ENCODE peak calls at places on chromosomes 2 and 18, in six cellular contexts. B is neuronal stem cell; X is K562; Q is gastrocnemius medialis; K is heart left ventricle; J is CD8-positive, alpha-beta T cell. G is an unnamed sample. For H3K4me1, the result is how much of the 10 kb centered on the place peaks cover.

GRCh38 chr2:240111253-240111652 is 24.9 kb downstream of the COPS9 start:
- DNase-seq in Q (no peak), J (no peak), B (no peak), K (no peak), X (no peak), G (no peak)

GRCh38 chr2:45964226-45964841 is 312.9 kb downstream of the PRKCE start:
- DNase-seq in K (peak), X (no peak), Q (peak), J (no peak), B (no peak), G (no peak)

GRCh38 chr18:58135806-58136331 is 91.8 kb downstream of the NEDD4L start:
- DNase-seq in X (peak), J (peak), B (peak), K (no peak), Q (no peak), G (no peak)

GRCh38 chr2:173752152-173752551 is 213.0 kb downstream of the SP3 start:
- DNase-seq in X (no peak), B (no peak), J (no peak), K (no peak), Q (no peak), G (no peak)

GRCh38 chr2:120257522-120257921 is 4.9 kb downstream of the RALB start:
- DNase-seq in J (no peak), Q (no peak), B (no peak), X (peak), K (no peak), G (no peak)

GRCh38 chr2:20400306-20400705 is 46.6 kb upstream of the RHOB start:
- DNase-seq in Q (no peak), J (no peak), X (no peak), K (no peak), B (no peak), G (no peak)

GRCh38 chr18:73408434-73408833 is 540.6 kb upstream of the NETO1 start:
- DNase-seq in K (no peak), X (no peak), J (no peak), B (no peak), Q (no peak), G (no peak)

GRCh38 chr2:73253901-73254300 is 19.8 kb downstream of the CCT7 start:
- DNase-seq in K (no peak), Q (no peak), X (peak), B (no peak), J (no peak), G (no peak)

DNA sequence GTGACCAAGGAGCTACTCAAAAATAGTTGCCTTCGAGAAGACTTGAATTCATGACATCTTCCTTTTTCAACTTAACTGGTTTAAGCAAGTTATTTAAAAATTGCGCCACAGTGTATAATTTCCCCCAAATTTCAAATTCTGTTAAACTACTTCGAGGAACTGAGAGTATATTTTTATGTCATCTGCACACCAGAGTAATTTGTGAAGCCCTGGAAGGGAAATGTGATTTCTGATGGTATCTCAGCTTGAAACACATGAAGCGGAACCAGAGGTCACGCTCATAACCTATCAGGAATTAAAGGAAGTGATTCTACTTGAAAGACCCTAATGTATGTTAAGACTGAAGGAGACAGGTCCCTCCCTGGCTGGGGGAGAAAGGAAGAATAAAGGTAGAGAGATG is 33.9 kb upstream of the DARS1 start:
- DNase-seq in X (no peak), Q (no peak), J (no peak), B (no peak), K (no peak), G (no peak)
- H3K4me1 ChIP-seq in X (under half), Q (under half), J (under half), B (under half), K (under half), G (under half)

GRCh38 chr2:128374001-128374710 is 55.5 kb upstream of the HS6ST1 start:
- DNase-seq in X (no peak), Q (no peak), K (no peak), B (no peak), J (no peak), G (no peak)
- H3K4me1 ChIP-seq in X (under half), Q (under half), K (under half), B (under half), J (under half), G (under half)

DNA sequence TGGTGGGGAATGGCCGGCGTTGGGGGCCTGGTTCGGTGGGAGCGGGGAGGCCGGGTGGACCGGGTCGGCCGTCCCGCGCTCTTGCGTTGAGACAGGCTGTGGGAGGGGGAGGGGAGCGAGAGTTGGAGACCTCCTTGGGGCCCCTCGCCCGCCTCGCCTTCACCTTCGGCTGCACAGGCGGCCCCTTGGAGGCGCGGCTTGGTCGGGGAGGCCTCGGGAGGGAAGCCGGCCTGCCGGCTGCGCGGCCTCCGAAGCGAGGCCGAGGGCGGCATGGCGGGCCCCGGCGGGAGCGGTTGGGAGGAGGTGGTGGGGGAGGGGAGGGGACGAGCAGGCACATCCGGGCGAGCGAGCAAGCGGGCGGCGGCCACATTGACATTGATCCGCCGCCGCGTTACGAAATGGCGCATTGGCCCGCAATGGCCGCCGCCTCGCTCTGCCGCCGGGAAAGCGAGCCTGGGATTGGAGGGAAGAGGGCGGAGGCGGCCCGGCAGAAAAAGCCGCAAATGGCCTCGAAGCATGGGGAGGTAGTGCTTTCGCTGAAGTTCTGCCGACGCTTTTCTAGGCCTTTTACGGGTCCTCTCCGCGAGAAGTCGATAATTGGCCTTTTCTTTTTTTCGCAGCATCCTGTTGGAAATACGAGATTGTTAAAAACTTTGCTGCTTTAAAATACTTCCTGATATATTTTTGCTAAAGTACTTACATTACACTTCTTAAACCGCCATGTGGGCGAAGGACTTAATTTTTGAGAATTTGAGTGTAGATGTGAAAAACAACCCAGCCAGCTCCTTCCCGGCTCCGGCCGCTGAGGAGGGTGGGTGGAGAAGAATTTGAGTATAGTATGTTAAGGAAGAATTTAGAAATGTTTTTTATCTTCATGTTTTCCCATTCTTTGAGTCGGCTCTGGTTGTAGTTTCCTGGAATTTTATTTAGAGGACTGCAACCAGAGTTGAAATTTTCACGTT is 582 bp downstream of the HNRNPA3 start:
- DNase-seq in X (peak), B (peak), Q (peak), J (peak), K (peak), G (peak)
- H3K4me1 ChIP-seq in X (under half), B (under half), Q (half or more), J (half or more), K (half or more), G (half or more)

DNA sequence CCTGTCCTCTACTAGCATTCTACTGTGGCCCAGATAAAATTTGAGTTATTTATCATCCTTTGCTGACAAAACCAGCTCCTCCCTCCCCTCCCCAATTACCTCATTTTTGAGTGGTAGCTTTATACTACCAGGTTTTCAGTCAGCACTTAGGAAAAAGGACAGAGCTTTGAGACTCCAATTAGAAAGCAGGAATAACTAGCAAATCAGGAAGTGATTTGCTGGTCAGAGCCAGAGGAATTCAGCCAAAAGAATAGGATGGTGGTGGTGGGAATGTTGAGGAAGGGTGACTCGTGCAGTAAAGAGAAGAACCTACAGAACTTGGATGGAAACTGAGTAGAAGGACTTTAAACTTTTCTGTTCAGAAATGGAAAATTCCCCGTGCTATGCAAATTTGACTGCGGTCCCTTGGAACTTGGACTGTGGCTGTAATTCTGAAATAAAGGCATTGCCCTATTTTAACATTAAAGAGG is 3.7 kb downstream of the MYL12B start:
- DNase-seq in Q (no peak), K (no peak), J (no peak), B (no peak), X (peak), G (no peak)
- H3K4me1 ChIP-seq in Q (half or more), K (half or more), J (half or more), B (under half), X (half or more), G (half or more)

GRCh38 chr18:55351980-55352714 is 235.8 kb downstream of the TCF4 start:
- DNase-seq in B (peak), K (no peak), X (no peak), Q (no peak), J (no peak), G (no peak)
- H3K4me1 ChIP-seq in B (under half), K (under half), X (under half), Q (under half), J (under half), G (under half)

DNA sequence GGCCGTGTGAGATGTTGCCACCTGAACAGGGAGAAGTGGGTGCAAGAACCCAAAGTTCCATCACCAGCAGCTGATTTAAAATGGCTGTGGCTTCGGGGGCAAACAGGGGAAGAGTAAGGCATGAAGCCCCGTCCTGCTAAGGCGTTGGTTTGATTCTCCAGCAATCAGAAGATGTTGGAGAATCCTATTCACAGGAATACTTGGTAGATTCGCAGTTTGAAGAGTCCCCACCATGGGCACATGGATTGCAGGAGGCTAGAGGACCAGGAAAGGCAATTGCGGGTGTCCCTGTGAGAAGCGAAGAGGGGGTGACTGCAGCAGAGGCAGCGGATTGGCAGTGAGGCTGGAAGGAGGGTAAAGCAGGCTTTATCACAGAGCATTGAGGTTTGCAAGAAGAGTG is 46.6 kb upstream of the TXNDC2 start:
- DNase-seq in K (no peak), B (no peak), Q (no peak), J (no peak), X (no peak), G (no peak)
- H3K4me1 ChIP-seq in K (under half), B (under half), Q (half or more), J (under half), X (under half), G (under half)

DNA sequence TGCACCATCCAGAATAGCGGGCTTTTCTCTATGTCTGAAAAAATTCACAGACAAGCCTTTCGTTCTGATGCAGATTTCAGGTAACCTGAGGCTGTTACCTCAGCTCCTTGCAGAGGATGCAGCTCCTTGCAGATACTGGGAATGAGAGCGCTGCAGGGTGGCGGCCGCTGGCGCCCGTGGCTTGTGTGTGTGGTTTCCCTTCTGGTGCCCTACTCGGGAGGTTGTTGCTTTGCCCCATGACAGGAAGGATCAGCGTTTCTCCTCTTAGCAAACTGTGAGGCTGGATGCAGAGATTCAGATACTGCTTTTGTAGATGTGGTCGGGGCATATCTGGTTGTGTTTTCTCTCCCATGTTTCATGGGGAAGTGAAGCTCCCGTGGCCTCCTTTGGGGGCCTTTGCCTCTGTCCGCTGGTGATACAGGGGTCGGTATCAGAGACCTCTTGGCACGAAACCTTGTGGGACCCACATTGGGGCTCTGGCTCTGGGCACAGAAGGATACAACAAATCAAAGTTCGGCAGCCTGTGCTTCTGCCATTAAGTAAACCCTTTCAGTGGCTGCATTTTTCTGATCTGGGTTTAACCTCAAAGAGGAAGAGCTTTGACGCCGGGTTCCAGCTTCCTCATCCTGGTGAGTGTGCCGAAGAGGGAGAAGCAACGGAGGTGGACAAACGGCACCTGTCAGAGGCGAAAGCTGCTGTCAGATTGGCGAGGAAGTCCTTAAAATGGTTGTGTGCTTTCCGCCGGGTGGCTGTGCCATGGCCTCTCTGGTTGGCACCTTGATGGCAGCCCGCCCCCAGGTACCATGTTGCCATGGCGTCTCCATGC is 127.8 kb downstream of the MBP start:
- DNase-seq in Q (no peak), B (no peak), J (no peak), K (no peak), X (no peak), G (no peak)
- H3K4me1 ChIP-seq in Q (under half), B (under half), J (under half), K (under half), X (under half), G (under half)

GRCh38 chr2:671072-671471 is 6.1 kb downstream of the TMEM18 start:
- DNase-seq in J (no peak), K (no peak), B (no peak), X (no peak), Q (no peak), G (no peak)
- H3K4me1 ChIP-seq in J (under half), K (under half), B (under half), X (under half), Q (under half), G (under half)

DNA sequence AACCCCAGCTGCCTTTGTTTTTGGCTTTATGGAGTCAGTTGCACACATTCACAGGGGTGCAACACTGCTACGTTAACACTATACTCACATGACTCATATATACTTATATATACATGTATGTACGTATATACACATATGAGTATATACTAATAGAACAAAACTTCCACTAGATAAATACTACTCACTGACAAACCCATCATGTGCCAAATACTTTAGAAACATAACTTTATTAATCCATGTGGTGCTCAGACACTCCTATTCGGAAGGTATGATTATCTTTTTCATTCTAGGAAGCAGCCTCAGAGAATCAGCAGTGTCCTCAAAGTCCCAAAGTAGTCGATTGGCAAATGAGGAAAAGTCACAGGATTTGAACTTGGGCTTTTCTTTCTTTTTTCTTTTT is 7.9 kb downstream of the PMAIP1 start:
- DNase-seq in J (no peak), Q (no peak), K (no peak), B (no peak), X (no peak), G (no peak)
- H3K4me1 ChIP-seq in J (under half), Q (under half), K (under half), B (under half), X (under half), G (under half)